ENCODE peak calls at places on chromosomes 6 and 20, in six cellular contexts. L, O, A, X, D and G are unnamed samples.

GRCh38 chr6:35343092-35343834 is 905 bp downstream of the PPARD start:
- DNase-seq in A (no peak), L (no peak), D (peak; percentile 34), X (no peak), O (peak; percentile 26), G (peak; percentile 55)

GRCh38 chr6:12294851-12295536 is 4.8 kb downstream of the EDN1 start:
- DNase-seq in A (no peak), L (no peak), X (no peak), O (no peak), D (no peak), G (no peak)

GRCh38 chr20:21202284-21202683 is 76.4 kb downstream of the KIZ start:
- DNase-seq in L (no peak), D (no peak), A (no peak), O (no peak), X (no peak), G (no peak)

GRCh38 chr20:60993647-60994046 is 258.4 kb upstream of the CDH4 start:
- DNase-seq in A (peak; percentile 4), X (no peak), D (no peak), O (no peak), L (no peak), G (peak; percentile 17)

GRCh38 chr6:63529498-63529897 is 42.8 kb upstream of the LOC128125822 start:
- DNase-seq in L (no peak), X (no peak), A (no peak), D (no peak), O (no peak), G (no peak)

GRCh38 chr20:51602131-51602530 is 59.6 kb upstream of the NFATC2 start:
- DNase-seq in O (no peak), L (no peak), D (no peak), A (no peak), X (no peak), G (no peak)

GRCh38 chr6:157228421-157229218 is 94.7 kb downstream of the TMEM242 start:
- DNase-seq in A (peak; percentile 92), O (no peak), L (no peak), X (peak; percentile 97), D (no peak), G (peak; percentile 87)

GRCh38 chr6:39051399-39052122 is 3.0 kb downstream of the GLP1R start:
- DNase-seq in O (no peak), L (no peak), X (no peak), A (no peak), D (no peak), G (no peak)

GRCh38 chr20:50855498-50856474 is 60.9 kb downstream of the BCAS4 start:
- DNase-seq in D (no peak), L (no peak), A (no peak), O (no peak), X (no peak), G (peak; percentile 71)

GRCh38 chr6:21748343-21749063 is 155.0 kb downstream of the SOX4 start:
- DNase-seq in D (peak; percentile 4), O (no peak), L (no peak), X (peak; percentile 68), A (peak; percentile 82), G (no peak)

GRCh38 chr20:39264506-39265172 is 302.5 kb downstream of the DHX35 start:
- DNase-seq in O (peak; percentile 4), L (peak; percentile 11), D (peak; percentile 46), X (peak; percentile 62), A (peak; percentile 80), G (peak; percentile 64)

GRCh38 chr6:72411872-72412708 is 209.8 kb upstream of the KCNQ5 start:
- DNase-seq in O (peak; percentile 85), A (peak; percentile 49), D (peak; percentile 76), L (peak; percentile 69), X (peak; percentile 77), G (peak; percentile 67)

GRCh38 chr6:68575765-68576439 is 59.2 kb upstream of the ADGRB3 start:
- DNase-seq in X (peak; percentile 77), O (no peak), A (peak; percentile 71), D (no peak), L (no peak), G (no peak)